ENCODE peak calls at places on chromosomes 5 and 9, in nine cellular contexts. M is lower leg skin, H is SJSA1, V is uterus, O is GM12865, K is vagina, W is mesenchymal stem cell, T is fibroblast of mammary gland, G is NB4. A is an unnamed sample.

GRCh38 chr5:178419651-178420050 is 170.5 kb downstream of the COL23A1 start:
- DNase-seq in M (no peak), H (peak), V (no peak), O (no peak), K (no peak), W (no peak), T (no peak), G (no peak), A (no peak)

GRCh38 chr5:15463231-15463630 is 36.7 kb upstream of the FBXL7 start:
- DNase-seq in M (no peak), H (no peak), V (no peak), O (no peak), K (no peak), W (peak), T (peak), G (no peak), A (no peak)

GRCh38 chr5:5979362-5979760 is 399.0 kb downstream of the MED10 start:
- DNase-seq in M (no peak), H (peak), V (peak), O (no peak), K (peak), W (no peak), T (peak), G (no peak), A (no peak)

GRCh38 chr5:3122985-3123762 is 371.7 kb upstream of the IRX2 start:
- DNase-seq in M (no peak), H (peak), V (no peak), O (no peak), K (no peak), W (no peak), T (no peak), G (no peak), A (no peak)

GRCh38 chr5:59360130-59360555 is 533.4 kb downstream of the PDE4D start:
- DNase-seq in M (no peak), H (no peak), V (no peak), O (no peak), K (no peak), W (peak), T (no peak), G (peak), A (no peak)

GRCh38 chr5:138950411-138951011 is 75.4 kb upstream of the LRRTM2 start:
- DNase-seq in M (no peak), H (peak), V (no peak), O (no peak), K (no peak), W (no peak), T (no peak), G (no peak), A (peak)

GRCh38 chr9:109641079-109641659 is 138.8 kb upstream of the PALM2AKAP2 start:
- DNase-seq in M (no peak), H (no peak), V (no peak), O (no peak), K (no peak), W (no peak), T (no peak), G (peak), A (peak)

GRCh38 chr5:39714036-39714698 is 289.4 kb upstream of the DAB2 start:
- DNase-seq in M (peak), H (peak), V (no peak), O (peak), K (no peak), W (peak), T (peak), G (peak), A (peak)

GRCh38 chr9:21696411-21696865 is 106.0 kb upstream of the MTAP start:
- DNase-seq in M (no peak), H (no peak), V (no peak), O (peak), K (no peak), W (no peak), T (no peak), G (no peak), A (peak)

GRCh38 chr9:98862936-98863335 is 55.5 kb downstream of the GALNT12 start:
- DNase-seq in M (no peak), H (peak), V (no peak), O (no peak), K (no peak), W (peak), T (no peak), G (no peak), A (no peak)

GRCh38 chr9:10008101-10008799 is 604.6 kb downstream of the PTPRD start:
- DNase-seq in M (no peak), H (no peak), V (no peak), O (no peak), K (no peak), W (no peak), T (no peak), G (no peak), A (no peak)

GRCh38 chr5:117486291-117486690 is 911.7 kb upstream of the SEMA6A start:
- DNase-seq in M (no peak), H (no peak), V (no peak), O (no peak), K (no peak), W (no peak), T (no peak), G (no peak), A (no peak)

GRCh38 chr5:109743770-109744212 is 54.1 kb downstream of the MAN2A1 start:
- DNase-seq in M (no peak), H (peak), V (no peak), O (no peak), K (no peak), W (peak), T (peak), G (no peak), A (peak)

DNA sequence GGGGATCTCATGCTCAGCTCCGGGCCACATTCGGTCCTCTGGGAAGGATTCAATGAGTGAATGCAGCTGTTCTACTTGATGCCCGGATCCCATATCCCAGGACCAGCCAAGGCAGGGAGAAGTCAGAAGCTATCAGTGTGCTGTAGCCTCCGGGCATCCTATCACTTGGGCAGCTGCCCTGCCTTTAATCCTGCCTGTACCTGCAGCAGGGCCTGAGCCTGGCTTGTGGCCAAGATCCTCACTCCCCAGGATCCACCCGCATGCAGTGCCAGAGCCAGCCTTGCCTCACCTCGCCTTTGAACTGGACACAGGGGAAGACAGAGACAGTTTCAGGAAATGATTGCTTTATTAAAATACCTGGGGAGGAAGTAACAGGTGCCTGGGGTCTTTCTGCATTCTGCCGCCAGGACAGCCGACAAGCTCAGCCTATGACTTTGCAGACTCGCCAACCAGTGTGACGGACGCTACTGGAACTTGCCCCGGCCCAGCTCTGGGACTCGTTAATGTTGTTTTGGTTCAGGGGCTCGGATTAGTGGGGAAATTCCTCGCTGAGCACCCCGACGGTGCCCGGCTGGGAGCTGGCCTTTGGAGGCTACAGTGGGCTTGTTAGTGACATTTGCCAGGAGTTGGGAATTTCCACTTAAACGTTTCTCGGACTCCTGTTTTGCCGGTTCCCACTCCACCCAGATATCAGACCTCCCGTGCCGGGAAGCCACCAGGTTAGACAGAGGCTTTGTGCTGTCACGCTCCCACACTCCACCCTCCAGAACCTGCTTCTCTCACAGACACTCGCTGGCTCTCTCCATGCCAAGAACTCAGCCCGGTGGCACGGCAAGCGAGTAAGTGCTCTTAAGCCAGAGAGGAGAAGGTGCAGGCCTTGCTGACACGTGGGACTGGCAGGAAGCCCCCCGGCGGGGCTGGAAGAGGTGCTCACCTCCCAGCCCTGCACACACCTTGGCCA is 721 bp downstream of the PTGES start:
- DNase-seq in M (peak), H (no peak), V (no peak), O (no peak), K (no peak), W (peak), T (no peak), G (no peak), A (peak)
- H3K4me3 ChIP-seq in M (peak), H (peak), V (peak), O (no peak), K (peak), W (peak), T (peak), G (no peak), A (peak)

DNA sequence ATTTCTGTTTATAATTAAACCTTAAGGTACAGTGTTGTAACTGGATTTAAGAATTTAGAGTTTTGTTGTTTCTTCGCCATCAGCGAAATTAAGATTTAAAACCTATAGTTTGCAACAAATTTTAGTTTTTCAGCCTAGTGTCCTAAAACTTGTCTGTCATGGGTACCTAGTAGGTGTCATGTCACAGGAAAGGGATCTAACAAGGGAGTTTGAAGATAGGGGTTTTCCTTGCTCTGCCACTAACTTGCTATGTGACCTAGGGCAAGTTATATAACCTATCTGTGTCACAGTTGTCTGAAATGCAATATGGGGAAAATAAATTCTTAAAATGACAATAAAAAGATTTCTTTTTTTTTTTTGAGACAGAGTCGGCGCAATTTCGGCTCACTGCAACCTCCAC is 9.2 kb upstream of the ABL1 start:
- DNase-seq in M (no peak), H (no peak), V (no peak), O (no peak), K (no peak), W (no peak), T (no peak), G (no peak), A (no peak)
- H3K4me3 ChIP-seq in M (no peak), H (no peak), V (no peak), O (no peak), K (no peak), W (peak), T (no peak), G (no peak), A (no peak)

GRCh38 chr5:157540124-157540523 is 35.5 kb downstream of the ADAM19 start:
- DNase-seq in M (no peak), H (no peak), V (no peak), O (peak), K (no peak), W (no peak), T (no peak), G (no peak), A (no peak)
- H3K4me3 ChIP-seq in M (no peak), H (no peak), V (no peak), O (peak), K (no peak), W (no peak), T (no peak), G (no peak), A (no peak)

DNA sequence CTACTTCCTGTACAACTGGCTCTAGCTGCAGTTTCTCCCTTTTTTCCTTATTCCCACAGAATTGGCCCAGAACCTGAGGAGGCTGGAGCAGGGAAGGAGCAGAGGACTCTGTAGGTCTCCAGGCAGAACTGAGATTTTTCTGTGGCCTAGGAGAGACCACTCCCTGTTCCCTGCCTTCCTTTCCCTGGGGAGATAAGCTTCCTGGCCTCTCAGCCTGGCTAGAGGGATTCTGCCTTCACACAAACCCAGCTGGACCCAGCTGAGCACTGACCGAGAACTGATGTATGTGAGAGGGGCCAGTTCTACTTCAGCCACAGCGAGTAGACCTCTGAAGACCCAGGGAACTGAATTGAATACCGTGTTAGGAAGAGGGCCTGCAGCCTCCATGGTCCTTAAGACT is 48.0 kb downstream of the RUSC2 start:
- DNase-seq in M (no peak), H (no peak), V (no peak), O (no peak), K (no peak), W (peak), T (peak), G (no peak), A (no peak)
- H3K4me3 ChIP-seq in M (no peak), H (no peak), V (no peak), O (no peak), K (peak), W (peak), T (no peak), G (no peak), A (no peak)

GRCh38 chr5:73448451-73449136 is at the start of gene FOXD1:
- DNase-seq in M (peak), H (peak), V (peak), O (peak), K (no peak), W (peak), T (peak), G (peak), A (peak)
- H3K4me3 ChIP-seq in M (peak), H (peak), V (peak), O (peak), K (peak), W (peak), T (peak), G (peak), A (peak)

GRCh38 chr5:124951676-124952075 is 205.2 kb upstream of the ZNF608 start:
- DNase-seq in M (no peak), H (no peak), V (no peak), O (peak), K (no peak), W (no peak), T (no peak), G (peak), A (no peak)
- H3K4me3 ChIP-seq in M (no peak), H (no peak), V (no peak), O (peak), K (no peak), W (no peak), T (no peak), G (no peak), A (no peak)

DNA sequence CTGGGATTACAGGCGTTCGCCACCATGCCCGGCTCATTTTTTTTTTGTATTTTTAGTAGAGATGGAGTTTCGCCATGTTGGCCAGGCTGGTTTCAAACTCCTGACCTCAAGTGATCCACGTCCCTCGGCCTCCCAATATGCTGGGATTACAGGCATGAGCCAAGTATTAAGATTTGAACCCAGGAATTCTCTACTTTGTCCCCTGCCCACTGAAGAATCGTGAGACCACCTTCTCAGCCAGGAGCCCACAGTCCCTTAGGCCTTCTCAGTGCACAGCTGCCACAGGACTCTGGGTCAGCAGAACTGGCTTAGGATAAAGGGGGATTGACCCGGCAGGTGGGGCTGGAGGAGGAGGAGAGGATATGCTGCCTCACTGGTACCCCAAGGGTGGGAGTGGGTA is 13.4 kb downstream of the OLFML2A start:
- DNase-seq in M (no peak), H (no peak), V (no peak), O (no peak), K (no peak), W (no peak), T (no peak), G (no peak), A (no peak)
- H3K4me3 ChIP-seq in M (no peak), H (no peak), V (no peak), O (no peak), K (no peak), W (no peak), T (no peak), G (no peak), A (no peak)

GRCh38 chr5:173456751-173457171 is 128.5 kb upstream of the STC2 start:
- DNase-seq in M (no peak), H (peak), V (no peak), O (peak), K (no peak), W (peak), T (peak), G (peak), A (no peak)
- H3K4me3 ChIP-seq in M (no peak), H (no peak), V (no peak), O (no peak), K (no peak), W (no peak), T (no peak), G (no peak), A (no peak)

DNA sequence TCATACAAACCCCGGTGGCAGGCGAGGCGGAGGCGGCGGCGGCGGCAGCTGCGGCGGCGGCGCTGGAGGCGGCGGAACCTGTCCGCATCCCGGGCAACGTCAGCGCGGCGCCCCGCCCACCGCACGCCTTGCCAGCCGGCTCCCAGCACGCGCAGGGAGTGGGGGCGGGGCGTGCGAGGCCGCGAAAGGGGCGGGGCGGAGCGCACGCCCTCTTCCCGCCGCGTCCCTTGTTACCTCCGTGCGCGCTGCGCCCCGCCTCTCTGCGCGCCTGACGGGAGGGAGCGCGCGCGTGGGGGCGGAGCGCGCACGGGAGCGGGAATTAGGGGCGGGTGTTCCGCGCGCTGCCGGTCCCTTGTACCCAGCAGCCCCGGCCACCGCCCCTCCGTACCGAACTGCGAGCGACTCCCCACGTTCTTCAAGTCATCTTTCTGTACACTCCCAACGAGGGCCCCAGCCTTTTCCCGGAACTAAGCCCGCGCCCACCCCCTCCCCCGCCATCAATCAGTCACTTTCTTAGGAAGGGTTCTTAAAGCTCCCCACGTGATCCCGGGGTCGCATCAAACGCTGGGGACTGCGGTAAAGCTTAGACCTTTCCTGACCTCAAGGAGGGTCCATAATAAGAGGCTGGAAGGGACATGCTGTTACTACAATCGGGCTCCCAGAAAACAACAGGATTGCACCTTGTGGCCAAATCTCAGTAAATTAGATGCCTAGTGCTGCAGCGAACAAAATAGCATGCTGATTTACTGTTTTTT is at the start of gene AGTPBP1:
- DNase-seq in M (peak), H (peak), V (peak), O (peak), K (no peak), W (peak), T (peak), G (peak), A (peak)
- H3K4me3 ChIP-seq in M (peak), H (peak), V (peak), O (peak), K (peak), W (peak), T (peak), G (peak), A (peak)

DNA sequence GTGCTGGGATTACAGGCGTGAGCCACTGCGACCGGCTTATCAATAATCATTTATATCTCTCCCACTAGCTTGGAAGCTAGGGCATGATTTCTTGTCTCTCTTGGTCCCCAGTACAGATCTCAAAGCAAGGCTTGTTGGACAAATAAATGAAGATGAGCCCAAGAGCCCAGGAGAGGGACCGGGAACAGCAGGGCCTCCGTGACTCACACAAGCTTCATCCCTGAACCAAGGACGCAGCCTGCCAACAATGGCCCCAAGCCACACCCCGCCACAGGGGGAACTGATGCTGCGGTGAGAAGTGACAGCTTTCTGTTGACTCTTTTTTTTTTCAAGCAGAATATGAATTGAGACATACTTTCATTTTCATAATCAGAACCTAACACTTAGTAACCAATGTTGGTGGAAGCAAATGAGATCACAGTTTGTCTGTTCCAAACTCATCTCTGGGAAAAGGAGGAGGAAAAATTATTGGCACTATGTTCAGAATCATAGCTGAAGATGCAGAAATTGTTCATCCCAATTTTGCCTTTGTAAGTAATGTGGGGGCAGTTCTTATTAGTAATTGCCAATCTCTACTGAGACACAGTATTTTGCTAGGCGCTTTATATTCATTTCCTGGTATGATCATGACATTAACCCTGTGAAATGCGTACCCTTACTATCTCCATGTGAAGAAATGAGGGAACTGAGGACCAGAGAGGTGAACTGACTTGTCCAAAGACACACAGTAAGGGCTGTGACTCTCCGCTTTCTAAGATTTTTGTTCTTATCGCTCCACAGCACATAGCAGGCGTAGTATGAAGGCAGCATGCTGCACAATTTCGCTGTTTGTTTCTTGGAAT is 6.6 kb upstream of the DUSP1 start:
- DNase-seq in M (peak), H (peak), V (peak), O (peak), K (peak), W (peak), T (peak), G (peak), A (peak)
- H3K4me3 ChIP-seq in M (no peak), H (peak), V (no peak), O (peak), K (no peak), W (peak), T (peak), G (no peak), A (peak)

A was measured in osteoblast.